ENCODE peak calls at places on chromosome 5, in nine cellular contexts. O, B, X, V, U, T, D, K and N are unnamed samples.

GRCh38 chr5:97929383-97929782 is 746.3 kb upstream of the RIOK2 start:
- DNase-seq in U (no peak), X (no peak), D (no peak), V (no peak), B (peak), T (peak), O (no peak), K (no peak), N (no peak)

GRCh38 chr5:155562153-155562552 is 548.6 kb downstream of the KIF4B start:
- DNase-seq in D (no peak), B (no peak), K (no peak), X (no peak), O (no peak), V (no peak), U (no peak), T (no peak), N (no peak)

GRCh38 chr5:88727705-88728313 is 155.2 kb downstream of the MEF2C start:
- DNase-seq in U (no peak), T (no peak), K (no peak), V (no peak), X (no peak), O (no peak), B (peak), D (no peak), N (peak)

GRCh38 chr5:131263648-131264452 is at the start of gene CDC42SE2:
- DNase-seq in U (peak), D (peak), K (peak), O (peak), X (peak), V (peak), T (peak), B (peak), N (peak)

GRCh38 chr5:27911216-27911615 is 872.8 kb upstream of the CDH9 start:
- DNase-seq in U (no peak), T (no peak), D (no peak), K (no peak), V (no peak), O (no peak), X (no peak), B (no peak), N (no peak)

GRCh38 chr5:97365918-97366317 is 182.9 kb upstream of the RIOK2 start:
- DNase-seq in K (no peak), T (no peak), V (no peak), X (no peak), O (no peak), U (no peak), B (no peak), D (no peak), N (no peak)

GRCh38 chr5:78251663-78252284 is 42.7 kb downstream of the AP3B1 start:
- DNase-seq in B (no peak), U (no peak), T (no peak), O (no peak), K (no peak), V (no peak), X (no peak), D (no peak), N (no peak)

GRCh38 chr5:147208134-147208533 is 26.7 kb upstream of the STK32A start:
- DNase-seq in D (no peak), T (no peak), O (no peak), B (no peak), K (no peak), V (peak), U (no peak), X (no peak), N (no peak)

GRCh38 chr5:168663276-168664004 is 84.3 kb upstream of the PANK3 start:
- DNase-seq in V (no peak), T (no peak), O (no peak), K (no peak), D (no peak), B (no peak), X (no peak), U (no peak), N (no peak)

GRCh38 chr5:124544366-124545055 is 201.9 kb downstream of the ZNF608 start:
- DNase-seq in T (peak), D (no peak), V (no peak), X (no peak), U (no peak), B (no peak), O (no peak), K (no peak), N (no peak)

GRCh38 chr5:142863856-142864255 is 93.7 kb downstream of the ARHGAP26 start:
- DNase-seq in D (no peak), V (no peak), B (no peak), K (no peak), O (no peak), X (no peak), T (no peak), U (no peak), N (no peak)

GRCh38 chr5:159911349-159911748 is 4.9 kb upstream of the ADRA1B start:
- DNase-seq in B (no peak), X (no peak), U (no peak), K (no peak), T (no peak), D (no peak), V (no peak), O (no peak), N (no peak)